ENCODE peak calls at places on chromosomes 16 and 17, in eight cellular contexts. D is fibroblast of mammary gland; P is stimulated activated CD4-positive, alpha-beta T cell treated with anti-CD3 and anti-CD28 coated beads, Interleukin-1b, Interleukin-23, amount 100 ng/mL, for 1 hour; R is AML-193; L is fibroblast of the conjunctiva; M is CD8-positive, alpha-beta memory T cell; X is activated T-cell treated with anti-CD3 and anti-CD28 coated beads for 1 hour; C is AG09309. T is an unnamed sample.

GRCh38 chr17:54439816-54440215 is 460.8 kb upstream of the TOM1L1 start:
- DNase-seq in D (no peak), P (no peak), R (no peak), L (no peak), M (no peak), X (no peak), C (no peak), T (no peak)

GRCh38 chr16:67196881-67197280 is 2.0 kb upstream of the ELMO3 start:
- DNase-seq in D (no peak), P (no peak), R (no peak), L (no peak), M (no peak), X (no peak), C (no peak), T (no peak)

GRCh38 chr17:73650147-73650546 is 5.9 kb upstream of the SDK2 start:
- DNase-seq in D (peak), P (no peak), R (peak), L (no peak), M (no peak), X (no peak), C (no peak), T (no peak)

GRCh38 chr16:86783626-86784266 is 205.4 kb downstream of the FOXL1 start:
- DNase-seq in D (no peak), P (no peak), R (no peak), L (no peak), M (no peak), X (no peak), C (no peak), T (no peak)

GRCh38 chr16:83932955-83933673 is 19.9 kb upstream of the OSGIN1 start:
- DNase-seq in D (peak), P (no peak), R (no peak), L (no peak), M (no peak), X (no peak), C (no peak), T (peak)

GRCh38 chr17:76266244-76266938 is 1.2 kb downstream of the UBALD2 start:
- DNase-seq in D (peak), P (no peak), R (no peak), L (no peak), M (no peak), X (no peak), C (no peak), T (no peak)

GRCh38 chr16:4064950-4065352 is 51.3 kb downstream of the ADCY9 start:
- DNase-seq in D (no peak), P (no peak), R (peak), L (no peak), M (peak), X (peak), C (no peak), T (no peak)

GRCh38 chr17:61411944-61412859 is 12.6 kb downstream of the TBX2 start:
- DNase-seq in D (peak), P (peak), R (peak), L (peak), M (peak), X (peak), C (no peak), T (no peak)

GRCh38 chr17:42315402-42316156 is 27.3 kb downstream of the STAT5A start:
- DNase-seq in D (no peak), P (no peak), R (no peak), L (no peak), M (peak), X (no peak), C (no peak), T (no peak)

GRCh38 chr17:45413498-45413923 is 19.2 kb downstream of the ARHGAP27 start:
- DNase-seq in D (no peak), P (no peak), R (no peak), L (no peak), M (no peak), X (no peak), C (no peak), T (no peak)

GRCh38 chr16:35391328-35391727 is 1931.9 kb downstream of the TP53TG3F start:
- DNase-seq in D (peak), P (no peak), R (peak), L (no peak), M (no peak), X (no peak), C (peak), T (no peak)

GRCh38 chr16:19294156-19294649 is 8.7 kb downstream of the CLEC19A start:
- DNase-seq in D (peak), P (no peak), R (no peak), L (no peak), M (no peak), X (no peak), C (no peak), T (no peak)

GRCh38 chr17:77466140-77466539 is 325.4 kb downstream of the SEC14L1 start:
- DNase-seq in D (no peak), P (no peak), R (no peak), L (no peak), M (no peak), X (no peak), C (no peak), T (no peak)

GRCh38 chr17:3659541-3660111 is 8.8 kb downstream of the TAX1BP3 start:
- DNase-seq in D (peak), P (no peak), R (no peak), L (peak), M (no peak), X (no peak), C (peak), T (peak)